ENCODE peak calls at places on chromosomes 11 and 22, in seven cellular contexts. One of them, this sample, is unnamed.

GRCh38 chr11:428295-428694 is 13.5 kb upstream of the SIGIRR start:
- DNase-seq in CD8-positive, alpha-beta memory T cell: no peak
- DNase-seq in A549: no peak
- DNase-seq in neuronal stem cell: no peak
- DNase-seq in heart right ventricle: peak
- DNase-seq in tibial artery: no peak
- DNase-seq in brain microvascular endothelial cell: no peak
- DNase-seq in this sample: no peak

GRCh38 chr11:131041331-131042040 is 125.2 kb upstream of the SNX19 start:
- DNase-seq in CD8-positive, alpha-beta memory T cell: no peak
- DNase-seq in A549: no peak
- DNase-seq in neuronal stem cell: no peak
- DNase-seq in heart right ventricle: no peak
- DNase-seq in tibial artery: no peak
- DNase-seq in brain microvascular endothelial cell: no peak
- DNase-seq in this sample: peak

GRCh38 chr22:25350551-25350971 is 131.1 kb downstream of the CRYBB2 start:
- DNase-seq in CD8-positive, alpha-beta memory T cell: no peak
- DNase-seq in A549: no peak
- DNase-seq in neuronal stem cell: no peak
- DNase-seq in heart right ventricle: no peak
- DNase-seq in tibial artery: no peak
- DNase-seq in brain microvascular endothelial cell: no peak
- DNase-seq in this sample: no peak

GRCh38 chr11:75388386-75389275 is 10.7 kb upstream of the RPS3 start:
- DNase-seq in CD8-positive, alpha-beta memory T cell: peak
- DNase-seq in A549: peak
- DNase-seq in neuronal stem cell: peak
- DNase-seq in heart right ventricle: peak
- DNase-seq in tibial artery: peak
- DNase-seq in brain microvascular endothelial cell: peak
- DNase-seq in this sample: no peak

GRCh38 chr11:35162795-35163194 is 23.8 kb downstream of the CD44 start:
- DNase-seq in CD8-positive, alpha-beta memory T cell: no peak
- DNase-seq in A549: no peak
- DNase-seq in neuronal stem cell: no peak
- DNase-seq in heart right ventricle: no peak
- DNase-seq in tibial artery: no peak
- DNase-seq in brain microvascular endothelial cell: no peak
- DNase-seq in this sample: no peak

GRCh38 chr11:126359431-126360048 is 4.1 kb downstream of the ST3GAL4 start:
- DNase-seq in CD8-positive, alpha-beta memory T cell: no peak
- DNase-seq in A549: no peak
- DNase-seq in neuronal stem cell: no peak
- DNase-seq in heart right ventricle: peak
- DNase-seq in tibial artery: peak
- DNase-seq in brain microvascular endothelial cell: no peak
- DNase-seq in this sample: no peak

GRCh38 chr22:24335529-24335928 is 64.9 kb downstream of the SPECC1L start:
- DNase-seq in CD8-positive, alpha-beta memory T cell: no peak
- DNase-seq in A549: no peak
- DNase-seq in neuronal stem cell: no peak
- DNase-seq in heart right ventricle: no peak
- DNase-seq in tibial artery: no peak
- DNase-seq in brain microvascular endothelial cell: no peak
- DNase-seq in this sample: no peak

GRCh38 chr11:57546869-57547518 is 9.6 kb downstream of the SMTNL1 start:
- DNase-seq in CD8-positive, alpha-beta memory T cell: no peak
- DNase-seq in A549: peak
- DNase-seq in neuronal stem cell: no peak
- DNase-seq in heart right ventricle: no peak
- DNase-seq in tibial artery: no peak
- DNase-seq in brain microvascular endothelial cell: peak
- DNase-seq in this sample: no peak

GRCh38 chr11:7657306-7658025 is 15.8 kb downstream of the CYB5R2 start:
- DNase-seq in CD8-positive, alpha-beta memory T cell: no peak
- DNase-seq in A549: peak
- DNase-seq in neuronal stem cell: peak
- DNase-seq in heart right ventricle: peak
- DNase-seq in tibial artery: peak
- DNase-seq in brain microvascular endothelial cell: peak
- DNase-seq in this sample: no peak

GRCh38 chr11:1988667-1989317 is 8.8 kb downstream of the H19 start:
- DNase-seq in CD8-positive, alpha-beta memory T cell: no peak
- DNase-seq in A549: peak
- DNase-seq in neuronal stem cell: no peak
- DNase-seq in heart right ventricle: peak
- DNase-seq in tibial artery: no peak
- DNase-seq in brain microvascular endothelial cell: no peak
- DNase-seq in this sample: no peak

GRCh38 chr11:106603971-106604370 is 414.3 kb downstream of the GUCY1A2 start:
- DNase-seq in CD8-positive, alpha-beta memory T cell: no peak
- DNase-seq in A549: no peak
- DNase-seq in neuronal stem cell: no peak
- DNase-seq in heart right ventricle: no peak
- DNase-seq in tibial artery: no peak
- DNase-seq in brain microvascular endothelial cell: no peak
- DNase-seq in this sample: no peak

GRCh38 chr11:18771266-18772035 is 20.1 kb downstream of the PTPN5 start:
- DNase-seq in CD8-positive, alpha-beta memory T cell: no peak
- DNase-seq in A549: no peak
- DNase-seq in neuronal stem cell: no peak
- DNase-seq in heart right ventricle: no peak
- DNase-seq in tibial artery: no peak
- DNase-seq in brain microvascular endothelial cell: no peak
- DNase-seq in this sample: no peak

GRCh38 chr22:45320326-45320976 is 10.7 kb downstream of the FAM118A start:
- DNase-seq in CD8-positive, alpha-beta memory T cell: no peak
- DNase-seq in A549: no peak
- DNase-seq in neuronal stem cell: no peak
- DNase-seq in heart right ventricle: no peak
- DNase-seq in tibial artery: peak
- DNase-seq in brain microvascular endothelial cell: no peak
- DNase-seq in this sample: no peak

GRCh38 chr11:64802370-64803162 is 448 bp downstream of the MAP4K2 start:
- DNase-seq in CD8-positive, alpha-beta memory T cell: no peak
- DNase-seq in A549: no peak
- DNase-seq in neuronal stem cell: peak
- DNase-seq in heart right ventricle: no peak
- DNase-seq in tibial artery: peak
- DNase-seq in brain microvascular endothelial cell: no peak
- DNase-seq in this sample: no peak

GRCh38 chr11:133947298-133947905 is 9.4 kb downstream of the IGSF9B start:
- DNase-seq in CD8-positive, alpha-beta memory T cell: peak
- DNase-seq in A549: peak
- DNase-seq in neuronal stem cell: peak
- DNase-seq in heart right ventricle: peak
- DNase-seq in tibial artery: no peak
- DNase-seq in brain microvascular endothelial cell: peak
- DNase-seq in this sample: no peak

GRCh38 chr11:120608760-120609211 is 97.2 kb downstream of the GRIK4 start:
- DNase-seq in CD8-positive, alpha-beta memory T cell: no peak
- DNase-seq in A549: no peak
- DNase-seq in neuronal stem cell: no peak
- DNase-seq in heart right ventricle: peak
- DNase-seq in tibial artery: peak
- DNase-seq in brain microvascular endothelial cell: no peak
- DNase-seq in this sample: no peak

GRCh38 chr11:18379201-18379600 is 15.2 kb upstream of the LDHA start:
- DNase-seq in CD8-positive, alpha-beta memory T cell: no peak
- DNase-seq in A549: no peak
- DNase-seq in neuronal stem cell: no peak
- DNase-seq in heart right ventricle: no peak
- DNase-seq in tibial artery: no peak
- DNase-seq in brain microvascular endothelial cell: no peak
- DNase-seq in this sample: no peak

GRCh38 chr11:114187173-114187572 is 109.0 kb upstream of the NNMT start:
- DNase-seq in CD8-positive, alpha-beta memory T cell: no peak
- DNase-seq in A549: no peak
- DNase-seq in neuronal stem cell: no peak
- DNase-seq in heart right ventricle: no peak
- DNase-seq in tibial artery: no peak
- DNase-seq in brain microvascular endothelial cell: no peak
- DNase-seq in this sample: no peak

GRCh38 chr11:110121204-110121603 is 28.0 kb downstream of the ZC3H12C start:
- DNase-seq in CD8-positive, alpha-beta memory T cell: no peak
- DNase-seq in A549: no peak
- DNase-seq in neuronal stem cell: no peak
- DNase-seq in heart right ventricle: no peak
- DNase-seq in tibial artery: no peak
- DNase-seq in brain microvascular endothelial cell: peak
- DNase-seq in this sample: no peak

GRCh38 chr11:117877120-117877784 is 794 bp upstream of the FXYD6 start:
- DNase-seq in CD8-positive, alpha-beta memory T cell: no peak
- DNase-seq in A549: no peak
- DNase-seq in neuronal stem cell: no peak
- DNase-seq in heart right ventricle: no peak
- DNase-seq in tibial artery: no peak
- DNase-seq in brain microvascular endothelial cell: no peak
- DNase-seq in this sample: no peak

GRCh38 chr22:40323681-40324083 is 22.6 kb upstream of the ADSL start:
- DNase-seq in CD8-positive, alpha-beta memory T cell: peak
- DNase-seq in A549: no peak
- DNase-seq in neuronal stem cell: no peak
- DNase-seq in heart right ventricle: no peak
- DNase-seq in tibial artery: no peak
- DNase-seq in brain microvascular endothelial cell: no peak
- DNase-seq in this sample: no peak
- H3K27ac ChIP-seq in CD8-positive, alpha-beta memory T cell: peak
- H3K27ac ChIP-seq in A549: no peak
- H3K27ac ChIP-seq in neuronal stem cell: no peak
- H3K27ac ChIP-seq in heart right ventricle: peak
- H3K27ac ChIP-seq in tibial artery: no peak
- H3K27ac ChIP-seq in brain microvascular endothelial cell: no peak
- H3K27ac ChIP-seq in this sample: no peak

DNA sequence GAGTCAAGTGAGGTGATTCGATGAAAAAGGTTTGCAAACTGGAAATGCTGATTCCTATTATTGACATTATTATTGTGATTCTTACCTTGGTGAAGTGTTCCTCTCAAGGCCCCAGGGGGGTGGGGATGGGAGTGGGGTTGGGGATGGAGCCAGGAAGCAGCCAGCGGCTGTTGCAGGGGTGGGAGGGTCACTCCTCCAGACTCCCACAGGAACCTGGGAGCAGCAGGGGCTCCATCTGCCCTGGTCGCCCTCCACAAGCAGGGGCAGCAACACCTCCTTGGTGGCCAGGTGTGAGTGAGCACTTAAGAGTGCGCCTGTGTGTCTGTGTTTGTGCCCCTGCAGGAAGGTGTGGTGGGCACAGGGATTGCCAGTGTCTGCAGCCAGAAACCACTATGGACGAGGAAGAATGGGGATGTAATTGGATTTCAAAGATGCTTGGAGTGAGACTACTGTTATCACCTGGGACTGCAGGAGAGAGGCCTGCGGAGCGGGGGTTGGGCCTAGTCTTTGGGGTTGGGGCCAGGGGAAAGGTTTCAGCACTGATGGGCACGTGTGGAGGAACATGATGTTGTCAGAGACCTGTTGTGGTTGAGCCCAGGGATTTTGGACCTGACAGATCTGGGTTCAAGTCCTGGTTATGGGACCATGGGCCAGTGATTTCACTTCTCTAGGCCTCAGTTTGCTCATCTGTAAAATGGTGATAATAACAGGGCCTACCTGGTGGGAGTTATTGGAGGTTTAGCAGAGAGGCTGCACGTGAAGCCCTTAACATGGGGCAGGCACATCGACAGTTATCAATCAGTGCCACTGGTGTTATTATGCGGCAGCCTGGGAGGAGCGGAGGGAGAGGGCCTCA is 3.6 kb upstream of the TP53I11 start:
- DNase-seq in CD8-positive, alpha-beta memory T cell: no peak
- DNase-seq in A549: no peak
- DNase-seq in neuronal stem cell: no peak
- DNase-seq in heart right ventricle: no peak
- DNase-seq in tibial artery: no peak
- DNase-seq in brain microvascular endothelial cell: no peak
- DNase-seq in this sample: no peak
- H3K27ac ChIP-seq in CD8-positive, alpha-beta memory T cell: no peak
- H3K27ac ChIP-seq in A549: peak
- H3K27ac ChIP-seq in neuronal stem cell: no peak
- H3K27ac ChIP-seq in heart right ventricle: peak
- H3K27ac ChIP-seq in tibial artery: no peak
- H3K27ac ChIP-seq in brain microvascular endothelial cell: no peak
- H3K27ac ChIP-seq in this sample: no peak

DNA sequence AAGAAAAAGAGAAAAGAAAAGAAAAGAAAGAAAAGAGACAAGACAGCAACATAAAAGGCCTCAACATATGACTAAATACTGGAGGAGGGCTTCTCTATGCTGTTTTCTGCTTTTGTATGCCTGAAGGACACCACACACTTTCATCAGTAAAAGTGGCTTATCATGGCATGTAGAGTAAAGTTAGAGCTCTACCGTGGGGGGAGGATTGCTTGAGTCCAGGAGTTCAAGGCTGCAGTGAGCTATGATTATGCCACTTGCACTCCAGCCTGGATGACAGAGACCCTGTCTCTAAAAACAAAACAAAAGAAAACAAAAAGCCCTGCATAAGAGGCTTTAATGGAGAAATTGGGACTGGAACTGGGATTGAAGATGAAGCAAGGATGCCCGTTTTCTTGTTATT is 5.7 kb downstream of the PTS start:
- DNase-seq in CD8-positive, alpha-beta memory T cell: no peak
- DNase-seq in A549: no peak
- DNase-seq in neuronal stem cell: no peak
- DNase-seq in heart right ventricle: no peak
- DNase-seq in tibial artery: no peak
- DNase-seq in brain microvascular endothelial cell: no peak
- DNase-seq in this sample: no peak
- H3K27ac ChIP-seq in CD8-positive, alpha-beta memory T cell: no peak
- H3K27ac ChIP-seq in A549: no peak
- H3K27ac ChIP-seq in neuronal stem cell: no peak
- H3K27ac ChIP-seq in heart right ventricle: no peak
- H3K27ac ChIP-seq in tibial artery: no peak
- H3K27ac ChIP-seq in brain microvascular endothelial cell: no peak
- H3K27ac ChIP-seq in this sample: no peak

GRCh38 chr11:8777907-8778767 is 95.5 kb downstream of the RPL27A start:
- DNase-seq in CD8-positive, alpha-beta memory T cell: no peak
- DNase-seq in A549: no peak
- DNase-seq in neuronal stem cell: peak
- DNase-seq in heart right ventricle: peak
- DNase-seq in tibial artery: peak
- DNase-seq in brain microvascular endothelial cell: no peak
- DNase-seq in this sample: no peak
- H3K27ac ChIP-seq in CD8-positive, alpha-beta memory T cell: no peak
- H3K27ac ChIP-seq in A549: no peak
- H3K27ac ChIP-seq in neuronal stem cell: no peak
- H3K27ac ChIP-seq in heart right ventricle: peak
- H3K27ac ChIP-seq in tibial artery: peak
- H3K27ac ChIP-seq in brain microvascular endothelial cell: no peak
- H3K27ac ChIP-seq in this sample: no peak